ENCODE peak calls at places on chromosomes 16 and 17, in four cellular contexts. V is fibroblast of mammary gland; R is Right ventricle myocardium superior; L is effector memory CD4-positive, alpha-beta T cell. F is an unnamed sample.

GRCh38 chr16:11395008-11395948 is 50.0 kb downstream of the RMI2 start:
- DNase-seq in V (no peak), R (peak), L (no peak), F (peak)

GRCh38 chr16:89386786-89387185 is 103.6 kb downstream of the ANKRD11 start:
- DNase-seq in V (no peak), R (no peak), L (no peak), F (no peak)

GRCh38 chr16:58123896-58124600 is 5.1 kb downstream of the CFAP20 start:
- DNase-seq in V (no peak), R (no peak), L (no peak), F (no peak)

GRCh38 chr16:4663756-4664465 is 29.5 kb upstream of the NUDT16L1 start:
- DNase-seq in V (peak), R (peak), L (no peak), F (peak)

GRCh38 chr17:77478899-77479298 is 338.1 kb downstream of the SEC14L1 start:
- DNase-seq in V (no peak), R (no peak), L (no peak), F (no peak)

GRCh38 chr17:38320482-38320881 is 23.3 kb downstream of the GPR179 start:
- DNase-seq in V (no peak), R (no peak), L (no peak), F (no peak)

GRCh38 chr16:9378876-9379275 is 287.4 kb downstream of the HAPSTR1 start:
- DNase-seq in V (no peak), R (no peak), L (no peak), F (no peak)

GRCh38 chr17:58083491-58084316 is 485 bp downstream of the DYNLL2 start:
- DNase-seq in V (peak), R (peak), L (peak), F (peak)

GRCh38 chr16:87344165-87344930 is 27.2 kb upstream of the C16orf95 start:
- DNase-seq in V (no peak), R (peak), L (no peak), F (no peak)

GRCh38 chr17:34763727-34764665 is 184.6 kb downstream of the TMEM132E start:
- DNase-seq in V (peak), R (no peak), L (no peak), F (no peak)

GRCh38 chr17:32609085-32609484 is 122.3 kb downstream of the CDK5R1 start:
- DNase-seq in V (peak), R (peak), L (peak), F (peak)

GRCh38 chr17:56305017-56305416 is 151.7 kb downstream of the ANKFN1 start:
- DNase-seq in V (no peak), R (no peak), L (no peak), F (no peak)

GRCh38 chr17:35684046-35684802 is 47.2 kb upstream of the RASL10B start:
- DNase-seq in V (peak), R (no peak), L (no peak), F (no peak)

GRCh38 chr17:3474212-3474611 is 1.6 kb upstream of the ASPA start:
- DNase-seq in V (peak), R (no peak), L (no peak), F (no peak)

GRCh38 chr16:89018605-89019158 is 41.7 kb upstream of the CBFA2T3 start:
- DNase-seq in V (peak), R (no peak), L (no peak), F (no peak)

GRCh38 chr17:41689497-41690299 is 1.0 kb downstream of the EIF1 start:
- DNase-seq in V (peak), R (no peak), L (no peak), F (no peak)

GRCh38 chr17:13600475-13601316 is 1.0 kb downstream of the HS3ST3A1 start:
- DNase-seq in V (no peak), R (no peak), L (no peak), F (peak)

GRCh38 chr16:51133130-51133529 is 17.9 kb downstream of the SALL1 start:
- DNase-seq in V (no peak), R (no peak), L (no peak), F (no peak)

GRCh38 chr16:85704900-85705846 is 16.4 kb upstream of the GINS2 start:
- DNase-seq in V (no peak), R (no peak), L (no peak), F (no peak)

GRCh38 chr17:77324227-77324626 is 183.5 kb downstream of the SEC14L1 start:
- DNase-seq in V (no peak), R (peak), L (no peak), F (no peak)

GRCh38 chr17:53142890-53143289 is 679.8 kb upstream of the KIF2B start:
- DNase-seq in V (no peak), R (no peak), L (no peak), F (no peak)

GRCh38 chr17:75009139-75009724 is 3.2 kb upstream of the MRPL58 start:
- DNase-seq in V (no peak), R (no peak), L (no peak), F (no peak)

GRCh38 chr16:28985206-28985605 is 354 bp downstream of the LAT start:
- DNase-seq in V (no peak), R (no peak), L (no peak), F (no peak)

GRCh38 chr17:15885770-15886169 is 59.2 kb upstream of the ADORA2B start:
- DNase-seq in V (no peak), R (no peak), L (no peak), F (no peak)

GRCh38 chr16:79874391-79874790 is 273.9 kb upstream of the MAF start:
- DNase-seq in V (no peak), R (peak), L (no peak), F (peak)

GRCh38 chr17:4074831-4075495 is 67.9 kb downstream of the ZZEF1 start:
- DNase-seq in V (peak), R (no peak), L (no peak), F (no peak)